ENCODE peak calls at places on chromosomes 7 and 10, in five cellular contexts. M is GM12878, Z is HepG2, W is GM12891, B is H1. V is an unnamed sample.
A peak's percentile ranks its signal among the peaks of the same experiment; 100 is the strongest.

GRCh38 chr7:149218469-149219420 is 20.7 kb upstream of the ZNF212 start:
- DNase-seq in B (no peak), M (no peak), Z (no peak), W (no peak), V (no peak)

GRCh38 chr10:130136214-130137076 is at the start of gene GLRX3:
- DNase-seq in B (peak; percentile 91), W (peak; percentile 92), Z (peak; percentile 68), M (no peak), V (peak; percentile 91)

GRCh38 chr10:44168478-44168877 is 216.4 kb downstream of the CXCL12 start:
- DNase-seq in M (no peak), B (no peak), Z (no peak), W (no peak), V (no peak)

GRCh38 chr10:9579110-9579705 is 1438.5 kb upstream of the CELF2 start:
- DNase-seq in W (no peak), Z (no peak), B (no peak), M (no peak), V (no peak)

GRCh38 chr7:156610130-156610529 is 30.4 kb upstream of the RNF32 start:
- DNase-seq in B (no peak), M (no peak), W (no peak), Z (no peak), V (no peak)

GRCh38 chr7:33792041-33792440 is 113.3 kb upstream of the BMPER start:
- DNase-seq in W (no peak), B (no peak), M (no peak), Z (no peak), V (no peak)

GRCh38 chr10:8835453-8836167 is 781.1 kb downstream of the GATA3 start:
- DNase-seq in M (no peak), Z (no peak), W (no peak), B (no peak), V (no peak)

GRCh38 chr7:29567174-29567573 is 3.5 kb downstream of the PRR15 start:
- DNase-seq in Z (peak; percentile 68), M (no peak), B (no peak), W (no peak), V (no peak)

GRCh38 chr7:15123901-15124300 is 221.3 kb upstream of the DGKB start:
- DNase-seq in W (no peak), Z (no peak), B (no peak), M (no peak), V (no peak)

GRCh38 chr7:113698556-113699220 is 220.1 kb downstream of the PPP1R3A start:
- DNase-seq in W (no peak), M (no peak), Z (peak; percentile 15), B (no peak), V (no peak)

GRCh38 chr7:143384741-143385631 is 3.8 kb downstream of the ZYX start:
- DNase-seq in B (no peak), M (no peak), Z (no peak), W (no peak), V (no peak)

GRCh38 chr7:3682028-3682712 is 381.1 kb downstream of the SDK1 start:
- DNase-seq in Z (peak; percentile 20), W (no peak), M (no peak), B (no peak), V (no peak)

GRCh38 chr7:155291045-155291530 is 6.6 kb upstream of the INSIG1 start:
- DNase-seq in Z (peak; percentile 2), W (no peak), M (no peak), B (no peak), V (no peak)

GRCh38 chr7:16205481-16205880 is 215.9 kb downstream of the CRPPA start:
- DNase-seq in Z (no peak), B (no peak), W (no peak), M (no peak), V (no peak)

GRCh38 chr7:55309040-55309991 is 55.8 kb upstream of the LANCL2 start:
- DNase-seq in Z (no peak), M (peak; percentile 99), W (no peak), B (no peak), V (peak; percentile 46)

GRCh38 chr10:42984761-42985325 is 92.0 kb upstream of the RET start:
- DNase-seq in M (no peak), W (no peak), B (peak; percentile 31), Z (no peak), V (no peak)

GRCh38 chr7:80078159-80078731 is 56.4 kb upstream of the GNAI1 start:
- DNase-seq in M (no peak), W (no peak), B (no peak), Z (no peak), V (no peak)

GRCh38 chr10:49107111-49107889 is 8.0 kb downstream of the VSTM4 start:
- DNase-seq in M (no peak), Z (no peak), B (no peak), W (no peak), V (no peak)

GRCh38 chr10:8481718-8482504 is 427.4 kb downstream of the GATA3 start:
- DNase-seq in Z (no peak), B (no peak), W (no peak), M (no peak), V (no peak)

GRCh38 chr7:11427686-11428273 is 404.2 kb downstream of the THSD7A start:
- DNase-seq in Z (peak; percentile 27), B (no peak), W (no peak), M (no peak), V (no peak)

GRCh38 chr10:6465437-6465836 is 114.6 kb downstream of the PRKCQ start:
- DNase-seq in Z (no peak), M (no peak), W (no peak), B (no peak), V (no peak)

GRCh38 chr10:110916554-110917346 is 2.2 kb downstream of the BBIP1 start:
- DNase-seq in B (no peak), M (no peak), W (no peak), Z (no peak), V (no peak)

GRCh38 chr10:110918269-110918632 is 729 bp downstream of the BBIP1 start:
- DNase-seq in B (peak; percentile 94), M (peak; percentile 63), W (no peak), Z (peak; percentile 87), V (no peak)

GRCh38 chr10:110919971-110920881 is 822 bp downstream of the SHOC2 start:
- DNase-seq in W (no peak), B (peak; percentile 67), M (peak; percentile 69), Z (no peak), V (no peak)

GRCh38 chr10:110918633-110919348 is at the start of gene BBIP1:
- DNase-seq in B (peak; percentile 90), W (peak; percentile 60), Z (peak; percentile 99), M (peak; percentile 99), V (peak; percentile 74)

GRCh38 chr10:110919349-110919931 is at the start of gene SHOC2:
- DNase-seq in Z (no peak), M (no peak), B (peak; percentile 80), W (peak; percentile 63), V (peak; percentile 64)
- TF ChIP-seq POLR2A in Z (peak; percentile 90), M (peak; percentile 88), B (no peak), W (peak; percentile 88), V (peak; percentile 86)

DNA sequence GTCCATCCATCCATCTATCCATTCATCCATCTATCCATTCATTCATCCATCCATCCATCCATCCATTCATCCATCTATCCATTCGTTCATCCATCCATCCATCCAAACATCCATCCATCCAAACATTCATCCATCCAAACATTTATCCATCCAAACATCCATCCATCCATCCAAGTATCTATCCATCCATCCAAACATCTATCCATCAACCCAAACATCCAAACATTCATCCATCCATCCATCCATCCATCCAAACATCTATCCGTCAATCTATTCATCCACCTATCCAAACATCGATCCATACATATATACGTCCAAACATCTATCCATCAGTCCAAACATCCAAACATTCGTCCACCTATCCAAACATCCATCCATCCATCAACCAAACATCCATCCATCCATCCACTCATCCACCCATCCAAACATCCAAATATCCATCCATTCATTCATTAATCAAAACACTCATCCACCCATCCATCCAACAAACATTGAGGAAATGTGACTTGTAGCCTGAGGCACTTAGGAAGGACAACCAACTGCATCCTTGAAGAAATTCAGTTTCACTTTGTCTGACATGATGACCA is 28.8 kb upstream of the MYH16 start:
- DNase-seq in M (no peak), Z (no peak), W (no peak), B (no peak), V (no peak)
- TF ChIP-seq POLR2AphosphoS5 in M (no peak), Z (no peak), W (no peak), B (no peak), V (no peak)

GRCh38 chr7:101410743-101411476 is 48.2 kb downstream of the COL26A1 start:
- DNase-seq in W (peak; percentile 54), Z (peak; percentile 41), B (peak; percentile 95), M (no peak), V (peak; percentile 50)
- TF ChIP-seq TAF1 in W (no peak), Z (no peak), B (no peak), M (no peak), V (no peak)

DNA sequence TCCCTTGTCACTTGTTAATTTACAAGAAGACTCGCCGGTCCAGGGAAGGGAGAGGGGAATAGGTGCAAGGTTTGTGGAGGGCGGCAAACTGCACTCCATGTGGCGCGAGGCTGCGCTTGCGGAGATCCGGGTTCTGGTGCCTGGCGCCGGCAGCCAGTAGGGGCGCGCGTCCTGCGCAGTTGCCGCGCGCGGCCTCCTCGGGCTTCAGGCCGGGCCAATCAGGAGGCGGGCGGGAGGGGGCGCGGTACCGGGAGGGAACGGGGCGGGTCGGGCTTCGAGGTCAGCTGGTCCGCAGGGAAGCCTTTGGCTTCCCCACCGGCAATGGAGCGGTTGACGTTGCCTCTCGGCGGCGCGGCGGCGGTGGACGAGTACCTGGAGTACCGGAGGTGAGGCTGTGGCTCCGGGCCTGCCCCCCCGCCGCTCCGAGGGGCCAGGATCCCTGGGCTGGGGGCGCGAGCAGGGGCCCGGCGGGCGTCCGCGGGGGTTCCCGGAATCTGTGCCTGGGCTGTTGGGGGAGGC is at the start of gene FAM221A:
- DNase-seq in Z (no peak), W (peak; percentile 65), B (peak; percentile 86), M (peak; percentile 36), V (peak; percentile 68)
- TF ChIP-seq POLR2A in Z (no peak), W (no peak), B (peak; percentile 54), M (peak; percentile 58), V (peak; percentile 22)

DNA sequence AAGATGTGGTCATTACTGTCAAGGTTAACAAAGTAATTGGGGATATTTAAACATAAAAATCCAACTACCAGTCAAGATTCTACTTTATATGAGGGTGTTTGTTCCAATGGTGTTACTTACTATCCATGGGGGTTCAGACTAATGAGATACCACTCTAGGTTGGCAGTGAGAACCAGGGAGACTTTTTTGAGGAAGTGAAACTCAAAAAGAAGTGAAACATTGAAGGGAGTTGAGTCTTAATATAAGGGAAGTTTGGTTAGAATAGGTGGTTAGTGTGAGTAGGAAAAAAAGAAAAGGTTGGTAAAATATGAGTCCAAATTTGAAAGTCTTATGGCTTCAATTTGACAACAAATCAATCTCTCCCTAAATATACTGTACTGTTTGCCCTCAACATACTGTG is 123.6 kb upstream of the ANK3 start:
- DNase-seq in M (peak; percentile 4), W (no peak), Z (no peak), B (no peak), V (no peak)
- TF ChIP-seq POLR2AphosphoS5 in M (no peak), W (no peak), Z (no peak), B (no peak), V (no peak)